ENCODE peak calls at places on chromosomes 11 and 22, in eight cellular contexts. One of them, this sample, is unnamed.

GRCh38 chr22:17943533-17944204 is 80.7 kb downstream of the MICAL3 start:
- DNase-seq in HFFc6: no peak
- DNase-seq in nucleus accumbens: no peak
- DNase-seq in NCI-H510A treated with DMSO at 0.1 percent for 48 hours: no peak
- DNase-seq in NCI-H1436: no peak
- DNase-seq in H4: no peak
- DNase-seq in AG20443: no peak
- DNase-seq in IMR-90: no peak
- DNase-seq in this sample: no peak

GRCh38 chr11:79070518-79070917 is 370.3 kb downstream of the TENM4 start:
- DNase-seq in HFFc6: no peak
- DNase-seq in nucleus accumbens: no peak
- DNase-seq in NCI-H510A treated with DMSO at 0.1 percent for 48 hours: no peak
- DNase-seq in NCI-H1436: no peak
- DNase-seq in H4: no peak
- DNase-seq in AG20443: no peak
- DNase-seq in IMR-90: no peak
- DNase-seq in this sample: no peak

GRCh38 chr11:78460468-78460867 is 42.8 kb upstream of the GAB2 start:
- DNase-seq in HFFc6: peak
- DNase-seq in nucleus accumbens: no peak
- DNase-seq in NCI-H510A treated with DMSO at 0.1 percent for 48 hours: no peak
- DNase-seq in NCI-H1436: no peak
- DNase-seq in H4: no peak
- DNase-seq in AG20443: peak
- DNase-seq in IMR-90: peak
- DNase-seq in this sample: peak

GRCh38 chr11:97140885-97141494 is 751.2 kb downstream of the JRKL start:
- DNase-seq in HFFc6: peak
- DNase-seq in nucleus accumbens: no peak
- DNase-seq in NCI-H510A treated with DMSO at 0.1 percent for 48 hours: no peak
- DNase-seq in NCI-H1436: no peak
- DNase-seq in H4: peak
- DNase-seq in AG20443: no peak
- DNase-seq in IMR-90: no peak
- DNase-seq in this sample: peak

GRCh38 chr11:30533445-30533947 is 52.7 kb downstream of the MPPED2 start:
- DNase-seq in HFFc6: no peak
- DNase-seq in nucleus accumbens: no peak
- DNase-seq in NCI-H510A treated with DMSO at 0.1 percent for 48 hours: no peak
- DNase-seq in NCI-H1436: no peak
- DNase-seq in H4: no peak
- DNase-seq in AG20443: no peak
- DNase-seq in IMR-90: no peak
- DNase-seq in this sample: no peak

GRCh38 chr11:44927174-44927661 is 23.5 kb downstream of the TP53I11 start:
- DNase-seq in HFFc6: peak
- DNase-seq in nucleus accumbens: peak
- DNase-seq in NCI-H510A treated with DMSO at 0.1 percent for 48 hours: peak
- DNase-seq in NCI-H1436: peak
- DNase-seq in H4: peak
- DNase-seq in AG20443: peak
- DNase-seq in IMR-90: peak
- DNase-seq in this sample: peak

GRCh38 chr11:103832762-103833161 is 203.7 kb upstream of the DDI1 start:
- DNase-seq in HFFc6: no peak
- DNase-seq in nucleus accumbens: no peak
- DNase-seq in NCI-H510A treated with DMSO at 0.1 percent for 48 hours: no peak
- DNase-seq in NCI-H1436: no peak
- DNase-seq in H4: no peak
- DNase-seq in AG20443: no peak
- DNase-seq in IMR-90: peak
- DNase-seq in this sample: no peak

GRCh38 chr11:196786-197731 is 4.2 kb downstream of the SCGB1C1 start:
- DNase-seq in HFFc6: no peak
- DNase-seq in nucleus accumbens: no peak
- DNase-seq in NCI-H510A treated with DMSO at 0.1 percent for 48 hours: no peak
- DNase-seq in NCI-H1436: no peak
- DNase-seq in H4: no peak
- DNase-seq in AG20443: no peak
- DNase-seq in IMR-90: no peak
- DNase-seq in this sample: no peak

GRCh38 chr11:87740513-87740912 is 434.7 kb downstream of the RAB38 start:
- DNase-seq in HFFc6: no peak
- DNase-seq in nucleus accumbens: no peak
- DNase-seq in NCI-H510A treated with DMSO at 0.1 percent for 48 hours: no peak
- DNase-seq in NCI-H1436: no peak
- DNase-seq in H4: no peak
- DNase-seq in AG20443: no peak
- DNase-seq in IMR-90: no peak
- DNase-seq in this sample: no peak

GRCh38 chr11:61695917-61696316 is 15.7 kb downstream of the DAGLA start:
- DNase-seq in HFFc6: peak
- DNase-seq in nucleus accumbens: peak
- DNase-seq in NCI-H510A treated with DMSO at 0.1 percent for 48 hours: peak
- DNase-seq in NCI-H1436: peak
- DNase-seq in H4: peak
- DNase-seq in AG20443: peak
- DNase-seq in IMR-90: peak
- DNase-seq in this sample: no peak

GRCh38 chr11:77449060-77449521 is 24.8 kb downstream of the PAK1 start:
- DNase-seq in HFFc6: no peak
- DNase-seq in nucleus accumbens: no peak
- DNase-seq in NCI-H510A treated with DMSO at 0.1 percent for 48 hours: no peak
- DNase-seq in NCI-H1436: no peak
- DNase-seq in H4: no peak
- DNase-seq in AG20443: no peak
- DNase-seq in IMR-90: no peak
- DNase-seq in this sample: no peak